ENCODE peak calls at places on chromosomes 16 and 17, in ten cellular contexts. J is cardiac muscle cell; R is CD8-positive, alpha-beta T cell; U is AG04450; D is HCT116; T is heart right ventricle; C is ovary; S is HL-60; W is vagina; I is right atrium auricular region. F is an unnamed sample. For H3K27me3, the result is how much of the 10 kb centered on the place peaks cover.

GRCh38 chr16:68406458-68407041 is 41.8 kb downstream of the SMPD3 start:
- DNase-seq in I (no peak), T (no peak), J (no peak), U (no peak), R (no peak), W (no peak), D (no peak), S (no peak), C (no peak), F (peak)

GRCh38 chr17:36885161-36885735 is 52.0 kb upstream of the LHX1 start:
- DNase-seq in S (no peak), U (no peak), R (no peak), I (no peak), J (no peak), C (no peak), T (no peak), W (no peak), D (no peak), F (no peak)

GRCh38 chr16:2033057-2033911 is 6.6 kb downstream of the NHERF2 start:
- DNase-seq in C (peak), W (no peak), D (no peak), I (peak), U (no peak), S (no peak), R (no peak), T (peak), J (peak), F (no peak)

GRCh38 chr17:65515959-65516948 is 45.2 kb downstream of the AXIN2 start:
- DNase-seq in U (peak), J (no peak), D (peak), T (no peak), I (no peak), W (no peak), C (no peak), R (no peak), S (no peak), F (no peak)

GRCh38 chr16:9136596-9136995 is 45.2 kb downstream of the HAPSTR1 start:
- DNase-seq in S (no peak), T (no peak), U (no peak), C (no peak), J (no peak), W (no peak), D (no peak), R (no peak), I (no peak), F (no peak)

GRCh38 chr16:48531011-48531962 is 78.7 kb downstream of the N4BP1 start:
- DNase-seq in T (no peak), R (no peak), C (no peak), D (no peak), U (peak), W (no peak), S (no peak), I (no peak), J (no peak), F (no peak)

GRCh38 chr17:37527249-37527851 is 37.7 kb downstream of the DUSP14 start:
- DNase-seq in I (no peak), J (peak), T (no peak), S (peak), R (no peak), D (peak), C (no peak), W (no peak), U (peak), F (peak)

GRCh38 chr17:27460196-27460725 is 4.0 kb downstream of the KSR1 start:
- DNase-seq in C (no peak), R (no peak), T (no peak), I (no peak), S (no peak), D (no peak), J (no peak), W (no peak), U (no peak), F (no peak)

GRCh38 chr17:40319651-40320550 is 10.9 kb downstream of the RARA start:
- DNase-seq in R (peak), I (no peak), D (no peak), C (peak), T (no peak), S (peak), W (no peak), J (no peak), U (no peak), F (no peak)

GRCh38 chr16:53732296-53732929 is 28.5 kb downstream of the FTO start:
- DNase-seq in U (no peak), D (no peak), T (no peak), I (no peak), J (peak), S (no peak), W (no peak), R (no peak), C (no peak), F (peak)

GRCh38 chr17:78252701-78253635 is 21.5 kb downstream of the TMEM235 start:
- DNase-seq in J (no peak), I (no peak), R (no peak), W (no peak), S (no peak), U (no peak), C (peak), D (no peak), T (no peak), F (no peak)

GRCh38 chr17:73013816-73014663 is 78.4 kb downstream of the SLC39A11 start:
- DNase-seq in C (no peak), J (no peak), T (no peak), I (no peak), W (no peak), S (no peak), R (no peak), U (no peak), D (peak), F (no peak)

GRCh38 chr17:68318103-68318991 is 27.1 kb downstream of the ARSG start:
- DNase-seq in D (peak), W (no peak), J (no peak), S (peak), U (no peak), T (no peak), C (no peak), I (no peak), R (no peak), F (peak)

GRCh38 chr16:73214825-73215481 is 167.0 kb upstream of the ZFHX3 start:
- DNase-seq in C (no peak), S (no peak), R (no peak), U (peak), T (no peak), J (no peak), W (no peak), I (no peak), D (no peak), F (no peak)

GRCh38 chr17:42249681-42250446 is 26.3 kb downstream of the STAT5B start:
- DNase-seq in R (peak), T (no peak), S (no peak), U (no peak), I (no peak), J (no peak), C (no peak), D (no peak), W (no peak), F (no peak)

GRCh38 chr17:82517230-82517865 is 2.2 kb upstream of the FOXK2 start:
- DNase-seq in T (no peak), U (no peak), S (no peak), J (no peak), C (no peak), D (no peak), W (no peak), R (no peak), I (no peak), F (peak)

GRCh38 chr17:71342726-71343125 is 778.1 kb upstream of the SOX9 start:
- DNase-seq in S (no peak), T (no peak), D (no peak), R (no peak), U (no peak), I (no peak), J (no peak), W (no peak), C (no peak), F (peak)

GRCh38 chr16:27445502-27446175 is 43.7 kb downstream of the IL21R start:
- DNase-seq in R (no peak), C (no peak), D (no peak), J (no peak), U (no peak), I (no peak), T (no peak), W (no peak), S (no peak), F (no peak)

GRCh38 chr16:27242868-27243590 is 25.5 kb downstream of the NSMCE1 start:
- DNase-seq in W (peak), J (peak), D (no peak), S (no peak), C (peak), I (peak), U (peak), R (peak), T (no peak), F (no peak)

GRCh38 chr16:53773150-53773846 is 69.3 kb downstream of the FTO start:
- DNase-seq in R (no peak), I (no peak), S (peak), T (peak), W (no peak), U (peak), J (peak), D (no peak), C (no peak), F (peak)

GRCh38 chr17:38464723-38465419 is 36.6 kb downstream of the ARHGAP23 start:
- DNase-seq in S (no peak), W (no peak), I (peak), D (peak), R (no peak), C (peak), U (peak), T (peak), J (no peak), F (peak)

GRCh38 chr16:66152841-66153525 is 213.5 kb upstream of the CDH5 start:
- DNase-seq in T (no peak), J (no peak), W (no peak), C (no peak), U (peak), S (no peak), R (no peak), D (no peak), I (no peak), F (no peak)

GRCh38 chr17:34503804-34504203 is 75.6 kb upstream of the TMEM132E start:
- DNase-seq in I (no peak), J (no peak), T (peak), S (no peak), C (no peak), W (no peak), R (no peak), D (no peak), U (no peak), F (no peak)

GRCh38 chr17:8005357-8005756 is 2.9 kb downstream of the GUCY2D start:
- DNase-seq in R (no peak), J (no peak), D (no peak), S (no peak), I (no peak), U (no peak), C (no peak), T (no peak), W (no peak), F (no peak)

GRCh38 chr16:4391635-4392381 is 20.2 kb downstream of the VASN start:
- DNase-seq in C (no peak), J (no peak), I (no peak), S (no peak), T (no peak), R (peak), W (no peak), D (no peak), U (no peak), F (no peak)

GRCh38 chr16:72162105-72162680 is 9.8 kb downstream of the PMFBP1 start:
- DNase-seq in I (no peak), S (no peak), R (no peak), C (no peak), J (no peak), T (no peak), D (no peak), U (no peak), W (no peak), F (no peak)

GRCh38 chr17:76672270-76672851 is 28.8 kb upstream of the ST6GALNAC1 start:
- DNase-seq in I (no peak), S (no peak), R (no peak), C (no peak), U (no peak), W (no peak), D (no peak), J (no peak), T (no peak), F (peak)

GRCh38 chr17:2146132-2146871 is 91.4 kb downstream of the HIC1 start:
- DNase-seq in S (no peak), U (no peak), T (no peak), J (no peak), W (no peak), C (no peak), D (no peak), I (no peak), R (no peak), F (no peak)

GRCh38 chr16:86029131-86029741 is 130.3 kb downstream of the IRF8 start:
- DNase-seq in W (no peak), D (no peak), U (peak), J (no peak), S (no peak), T (peak), C (no peak), I (no peak), R (no peak), F (no peak)

GRCh38 chr17:31392002-31392855 is 754 bp downstream of the RAB11FIP4 start:
- DNase-seq in U (no peak), J (no peak), S (no peak), R (peak), C (peak), W (no peak), T (no peak), D (no peak), I (peak), F (no peak)

GRCh38 chr16:51710186-51710585 is 559.1 kb upstream of the SALL1 start:
- DNase-seq in C (no peak), I (no peak), T (no peak), W (no peak), J (no peak), U (no peak), R (no peak), D (no peak), S (no peak), F (no peak)

GRCh38 chr16:66534376-66534799 is 15.5 kb downstream of the TK2 start:
- DNase-seq in U (no peak), R (no peak), W (no peak), J (peak), I (no peak), C (no peak), T (no peak), S (no peak), D (no peak), F (no peak)

GRCh38 chr16:24988593-24989338 is 26.4 kb downstream of the ARHGAP17 start:
- DNase-seq in D (peak), S (no peak), U (no peak), I (peak), T (peak), J (peak), W (no peak), C (no peak), R (no peak), F (peak)

GRCh38 chr16:87160218-87160617 is 157.0 kb downstream of the C16orf95 start:
- DNase-seq in C (no peak), W (no peak), U (no peak), D (no peak), J (no peak), T (no peak), S (no peak), I (no peak), R (no peak), F (no peak)

DNA sequence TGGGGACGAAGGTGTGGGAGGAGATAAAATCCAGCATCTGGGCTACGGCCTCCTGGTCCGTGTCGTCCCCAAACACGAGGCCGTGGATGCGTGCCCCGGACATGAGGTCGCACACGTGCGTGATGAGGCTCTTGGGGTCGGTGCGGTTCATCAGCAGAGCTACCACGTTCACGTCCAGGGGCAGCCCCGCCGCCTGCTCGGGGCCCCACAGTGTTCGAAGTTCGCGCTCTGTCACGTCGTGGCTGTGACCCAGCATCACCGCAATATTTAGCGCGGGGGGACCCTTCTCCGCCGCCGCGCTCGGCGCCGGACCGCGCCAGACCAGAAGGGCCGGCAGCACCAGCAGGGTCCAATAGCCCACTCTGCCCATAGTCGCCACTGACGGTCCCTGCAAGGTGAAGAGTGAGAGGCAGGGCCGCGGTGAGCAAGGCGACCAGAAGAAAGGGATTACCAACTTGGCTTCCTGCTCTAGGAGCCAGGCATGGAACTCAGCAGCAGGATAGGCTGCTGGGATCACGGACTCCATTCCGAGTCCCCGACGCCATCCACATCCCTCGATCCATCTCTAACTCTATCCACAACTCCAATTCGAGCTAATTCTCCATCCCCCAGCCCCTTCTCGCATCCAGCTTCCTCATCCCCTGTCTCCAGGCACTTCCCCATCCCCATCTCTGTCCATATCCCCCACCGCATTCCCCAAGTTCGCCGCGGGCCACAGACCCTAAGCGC is 2.0 kb downstream of the GRIN2A start:
- DNase-seq in T (no peak), U (no peak), C (no peak), S (no peak), J (no peak), R (no peak), W (no peak), D (no peak), I (no peak), F (no peak)
- H3K4me3 ChIP-seq in T (no peak), U (no peak), C (no peak), S (no peak), J (no peak), R (no peak), W (no peak), D (no peak), I (no peak), F (no peak)

GRCh38 chr17:79904865-79905264 is 65.6 kb upstream of the CBX4 start:
- DNase-seq in I (no peak), T (no peak), W (no peak), C (no peak), J (no peak), S (no peak), R (no peak), U (no peak), D (no peak), F (no peak)

GRCh38 chr17:79907217-79907715 is 68.0 kb upstream of the CBX4 start:
- DNase-seq in T (no peak), W (no peak), I (no peak), D (no peak), S (no peak), J (no peak), R (no peak), U (no peak), C (no peak), F (no peak)

GRCh38 chr17:79907855-79908254 is 68.6 kb upstream of the CBX4 start:
- DNase-seq in W (no peak), U (no peak), T (no peak), I (no peak), D (no peak), J (no peak), R (no peak), C (no peak), S (no peak), F (peak)

GRCh38 chr17:79909121-79909520 is 69.9 kb upstream of the CBX4 start:
- DNase-seq in D (no peak), W (no peak), I (no peak), U (no peak), C (no peak), S (no peak), T (no peak), J (no peak), R (no peak), F (no peak)

GRCh38 chr17:79905832-79906231 is 66.6 kb upstream of the CBX4 start:
- DNase-seq in S (no peak), R (no peak), U (no peak), T (no peak), W (no peak), J (no peak), I (no peak), C (no peak), D (peak), F (peak)
- TF ChIP-seq CTCF in S (no peak), R (no peak), U (peak), T (no peak), W (no peak), J (no peak), I (no peak), C (no peak), D (peak), F (peak)

DNA sequence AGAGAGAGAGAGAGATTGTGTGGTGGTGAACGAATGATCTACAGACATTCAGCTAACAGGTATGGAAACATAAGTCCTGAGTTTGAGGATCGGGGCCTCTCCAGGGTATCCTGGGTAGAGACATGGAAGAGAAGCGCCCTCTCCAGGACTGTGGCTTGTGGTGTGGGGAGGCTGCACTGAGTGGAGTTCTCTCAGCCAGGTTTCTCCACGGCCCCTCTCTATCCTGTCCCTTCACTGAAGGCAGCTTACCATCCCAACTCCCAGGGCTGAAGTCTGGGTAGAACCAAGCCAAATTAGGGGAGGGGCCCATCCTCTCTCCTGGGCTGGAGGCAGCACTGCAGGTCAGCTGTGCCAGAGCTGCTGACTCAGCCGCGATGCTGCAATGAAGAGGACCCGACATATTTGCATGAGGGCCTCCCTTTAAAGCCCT is 6.2 kb downstream of the C1QL1 start:
- DNase-seq in S (no peak), D (no peak), C (no peak), U (no peak), J (no peak), R (no peak), W (no peak), I (no peak), T (no peak), F (no peak)
- H3K27me3 ChIP-seq in S (under half), D (under half), C (under half), U (under half), J (under half), R (under half), W (under half), I (under half), T (half or more), F (under half)

GRCh38 chr16:90019543-90020259 is 445 bp upstream of the DBNDD1 start:
- DNase-seq in S (no peak), W (no peak), U (peak), J (peak), C (peak), R (peak), D (no peak), I (no peak), T (no peak), F (peak)

GRCh38 chr16:90018297-90019200 is 707 bp downstream of the DBNDD1 start:
- DNase-seq in U (no peak), C (peak), S (no peak), T (no peak), J (peak), D (no peak), W (no peak), I (no peak), R (no peak), F (no peak)

GRCh38 chr16:90020838-90021382 is 1.7 kb upstream of the DBNDD1 start:
- DNase-seq in S (no peak), I (no peak), U (peak), W (no peak), D (no peak), T (peak), J (peak), C (no peak), R (no peak), F (no peak)

GRCh38 chr16:90019201-90019542 is at the start of gene DBNDD1:
- DNase-seq in C (no peak), I (no peak), S (no peak), J (no peak), U (no peak), R (no peak), W (no peak), T (no peak), D (no peak), F (no peak)

GRCh38 chr16:90020260-90020837 is 1.1 kb upstream of the DBNDD1 start:
- DNase-seq in R (no peak), S (no peak), U (no peak), D (no peak), C (no peak), W (no peak), I (no peak), J (no peak), T (no peak), F (no peak)
- H3K4me3 ChIP-seq in R (no peak), S (no peak), U (peak), D (peak), C (no peak), W (no peak), I (no peak), J (no peak), T (peak), F (no peak)

GRCh38 chr17:28685366-28685765 is 23.4 kb downstream of the SUPT6H start:
- DNase-seq in I (no peak), W (no peak), C (no peak), S (no peak), D (no peak), T (no peak), R (no peak), U (no peak), J (no peak), F (no peak)
- TF ChIP-seq CTCF in I (no peak), W (no peak), C (no peak), S (no peak), D (no peak), T (no peak), R (no peak), U (no peak), J (no peak), F (no peak)